ENCODE peak calls at places on chromosomes 5 and 9, in seven cellular contexts. T is CD4-positive, alpha-beta T cell; B is MM.1S; U is lower leg skin; F is PC-3; O is dorsolateral prefrontal cortex; E is body of pancreas. N is an unnamed sample.
A peak's percentile ranks its signal among the peaks of the same experiment; 100 is the strongest.

GRCh38 chr9:131420913-131421312 is 27.0 kb downstream of the PRRC2B start:
- DNase-seq in T (no peak), B (no peak), U (no peak), F (no peak), O (no peak), E (no peak), N (no peak)

GRCh38 chr9:92036411-92036746 is 78.8 kb downstream of the SPTLC1 start:
- DNase-seq in T (no peak), B (no peak), U (no peak), F (no peak), O (no peak), E (no peak), N (no peak)

GRCh38 chr9:97773723-97774122 is 76.6 kb upstream of the XPA start:
- DNase-seq in T (no peak), B (no peak), U (no peak), F (peak; percentile 69), O (no peak), E (no peak), N (no peak)

GRCh38 chr9:78664370-78664769 is 367.4 kb downstream of the PSAT1 start:
- DNase-seq in T (no peak), B (no peak), U (no peak), F (no peak), O (no peak), E (no peak), N (no peak)

GRCh38 chr5:68141494-68141893 is 74.1 kb upstream of the PIK3R1 start:
- DNase-seq in T (no peak), B (peak; percentile 32), U (no peak), F (no peak), O (no peak), E (no peak), N (no peak)

GRCh38 chr5:3349704-3350565 is 245.7 kb upstream of the IRX1 start:
- DNase-seq in T (no peak), B (no peak), U (peak; percentile 62), F (no peak), O (no peak), E (no peak), N (no peak)

GRCh38 chr9:126499005-126499910 is 114.5 kb upstream of the LMX1B start:
- DNase-seq in T (peak; percentile 60), B (peak; percentile 46), U (no peak), F (peak; percentile 57), O (peak; percentile 46), E (peak; percentile 36), N (peak; percentile 74)

GRCh38 chr9:127908660-127908926 is 8.2 kb downstream of the ST6GALNAC4 start:
- DNase-seq in T (no peak), B (no peak), U (no peak), F (no peak), O (no peak), E (no peak), N (no peak)

GRCh38 chr5:176583076-176583475 is 26.9 kb downstream of the GPRIN1 start:
- DNase-seq in T (no peak), B (no peak), U (no peak), F (no peak), O (no peak), E (no peak), N (no peak)

GRCh38 chr5:179259731-179260323 is 85.4 kb downstream of the ADAMTS2 start:
- DNase-seq in T (peak; percentile 15), B (no peak), U (no peak), F (no peak), O (no peak), E (peak; percentile 1), N (no peak)

GRCh38 chr9:134316444-134317160 is 9.7 kb upstream of the RXRA start:
- DNase-seq in T (no peak), B (no peak), U (peak; percentile 79), F (no peak), O (no peak), E (no peak), N (no peak)

GRCh38 chr9:97109194-97109811 is 70.4 kb upstream of the CTSV start:
- DNase-seq in T (no peak), B (peak; percentile 63), U (no peak), F (peak; percentile 75), O (no peak), E (peak; percentile 60), N (peak; percentile 44)

GRCh38 chr9:18791074-18791473 is 241.9 kb downstream of the SAXO1 start:
- DNase-seq in T (no peak), B (no peak), U (no peak), F (peak; percentile 43), O (no peak), E (no peak), N (no peak)

GRCh38 chr5:161751265-161751664 is 65.7 kb downstream of the GABRA6 start:
- DNase-seq in T (no peak), B (no peak), U (no peak), F (no peak), O (no peak), E (no peak), N (no peak)

GRCh38 chr5:80284720-80285119 is 28.9 kb upstream of the SERINC5 start:
- DNase-seq in T (no peak), B (no peak), U (no peak), F (no peak), O (no peak), E (no peak), N (no peak)

GRCh38 chr5:156505101-156505500 is 178.1 kb downstream of the SGCD start:
- DNase-seq in T (no peak), B (no peak), U (no peak), F (no peak), O (no peak), E (no peak), N (no peak)

GRCh38 chr5:33612386-33612785 is 171.6 kb downstream of the TARS1 start:
- DNase-seq in T (no peak), B (no peak), U (no peak), F (peak; percentile 81), O (no peak), E (no peak), N (no peak)

GRCh38 chr9:93124793-93125192 is 9.3 kb downstream of the NINJ1 start:
- DNase-seq in T (peak; percentile 29), B (no peak), U (peak; percentile 84), F (no peak), O (no peak), E (peak; percentile 8), N (no peak)

GRCh38 chr5:80463269-80463668 is 24.6 kb upstream of the FAM151B start:
- DNase-seq in T (no peak), B (no peak), U (no peak), F (no peak), O (no peak), E (no peak), N (no peak)

GRCh38 chr5:169450464-169450863 is 133.1 kb upstream of the SPDL1 start:
- DNase-seq in T (no peak), B (no peak), U (no peak), F (no peak), O (no peak), E (no peak), N (no peak)

GRCh38 chr9:129143031-129143441 is 31.8 kb downstream of the PTPA start:
- DNase-seq in T (peak; percentile 78), B (peak; percentile 55), U (peak; percentile 98), F (peak; percentile 75), O (peak; percentile 78), E (peak; percentile 89), N (peak; percentile 86)

DNA sequence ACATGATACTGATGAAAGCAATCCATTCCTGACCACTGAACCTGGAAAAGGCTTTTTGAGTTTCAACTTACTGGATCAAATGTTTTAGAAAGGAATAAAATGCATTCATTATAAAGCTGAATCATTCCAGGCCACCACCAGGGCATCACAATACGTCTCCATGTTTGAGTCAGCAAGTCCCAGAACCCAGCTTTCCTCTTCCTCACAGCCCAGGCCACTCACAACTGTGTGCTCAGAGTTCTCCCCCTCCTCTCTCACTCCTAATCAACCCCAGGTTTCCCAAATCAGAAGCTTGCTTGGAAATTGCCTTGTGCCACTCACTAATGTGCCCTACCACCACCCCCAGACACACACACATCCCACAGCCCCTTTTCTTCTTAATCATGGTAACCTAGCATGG is 91.7 kb downstream of the GNA14 start:
- DNase-seq in T (no peak), B (no peak), U (no peak), F (no peak), O (no peak), E (no peak), N (no peak)
- TF ChIP-seq CTCF in T (no peak), B (no peak), U (no peak), F (no peak), O (no peak), E (no peak), N (no peak)

GRCh38 chr9:75198436-75198835 is 110.1 kb downstream of the OSTF1 start:
- DNase-seq in T (no peak), B (no peak), U (no peak), F (no peak), O (no peak), E (no peak), N (no peak)
- TF ChIP-seq CTCF in T (no peak), B (peak; percentile 24), U (no peak), F (peak; percentile 20), O (no peak), E (peak; percentile 7), N (no peak)

GRCh38 chr9:19946446-19947109 is 157.7 kb upstream of the SLC24A2 start:
- DNase-seq in T (no peak), B (no peak), U (no peak), F (peak; percentile 39), O (no peak), E (no peak), N (no peak)
- TF ChIP-seq CTCF in T (peak; percentile 20), B (peak; percentile 28), U (no peak), F (peak; percentile 54), O (peak; percentile 26), E (peak; percentile 43), N (no peak)

DNA sequence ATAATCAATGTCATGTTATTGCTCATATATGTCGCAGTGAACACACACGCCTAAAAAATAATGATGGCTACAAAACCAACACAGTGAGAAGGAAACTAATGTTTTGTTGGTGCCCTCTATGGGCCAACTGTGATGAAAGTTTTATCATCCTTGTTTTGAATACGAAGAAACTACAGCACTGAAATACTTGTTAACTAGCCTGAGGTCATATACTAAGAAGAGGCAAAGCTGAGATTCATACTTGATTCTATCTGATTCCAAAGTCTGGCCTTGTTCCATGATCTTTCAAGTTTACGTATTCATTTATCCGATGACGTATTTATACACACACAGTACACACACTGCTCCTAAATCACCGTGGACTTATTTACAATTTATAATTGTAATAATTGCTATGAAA is 16.1 kb upstream of the DRD1 start:
- DNase-seq in T (no peak), B (peak; percentile 33), U (no peak), F (peak; percentile 59), O (no peak), E (no peak), N (no peak)
- TF ChIP-seq CTCF in T (peak; percentile 50), B (peak; percentile 48), U (no peak), F (peak; percentile 61), O (peak; percentile 32), E (peak; percentile 40), N (peak; percentile 33)

GRCh38 chr5:19555436-19555835 is 432.6 kb downstream of the CDH18 start:
- DNase-seq in T (no peak), B (no peak), U (no peak), F (no peak), O (no peak), E (no peak), N (no peak)

GRCh38 chr5:19555876-19556275 is 432.1 kb downstream of the CDH18 start:
- DNase-seq in T (no peak), B (no peak), U (no peak), F (no peak), O (no peak), E (no peak), N (no peak)

GRCh38 chr5:19554524-19554923 is 433.5 kb downstream of the CDH18 start:
- DNase-seq in T (no peak), B (no peak), U (no peak), F (no peak), O (no peak), E (no peak), N (no peak)
- TF ChIP-seq CTCF in T (no peak), B (no peak), U (no peak), F (no peak), O (no peak), E (no peak), N (no peak)